ENCODE peak calls at places on chromosomes 11 and 22, in five cellular contexts. One of them, this sample, is unnamed.

GRCh38 chr11:11821899-11822298 is 19.9 kb upstream of the USP47 start:
- DNase-seq in GM23338: no peak
- DNase-seq in germinal center: no peak
- DNase-seq in caudate nucleus: no peak
- DNase-seq in psoas muscle: no peak
- DNase-seq in this sample: no peak

GRCh38 chr11:44306469-44307244 is 3.3 kb downstream of the ALX4 start:
- DNase-seq in GM23338: no peak
- DNase-seq in germinal center: no peak
- DNase-seq in caudate nucleus: no peak
- DNase-seq in psoas muscle: no peak
- DNase-seq in this sample: peak

GRCh38 chr11:62033191-62034044 is 66.0 kb upstream of the FTH1 start:
- DNase-seq in GM23338: no peak
- DNase-seq in psoas muscle: no peak
- DNase-seq in caudate nucleus: no peak
- DNase-seq in germinal center: no peak
- DNase-seq in this sample: no peak

GRCh38 chr11:33741806-33742205 is 5.6 kb upstream of the CD59 start:
- DNase-seq in germinal center: no peak
- DNase-seq in GM23338: no peak
- DNase-seq in caudate nucleus: no peak
- DNase-seq in psoas muscle: no peak
- DNase-seq in this sample: no peak

GRCh38 chr22:29115682-29116313 is 43.0 kb downstream of the KREMEN1 start:
- DNase-seq in germinal center: no peak
- DNase-seq in psoas muscle: no peak
- DNase-seq in caudate nucleus: no peak
- DNase-seq in GM23338: no peak
- DNase-seq in this sample: no peak

GRCh38 chr22:21687685-21688259 is 22.0 kb downstream of the PPIL2 start:
- DNase-seq in psoas muscle: no peak
- DNase-seq in GM23338: no peak
- DNase-seq in germinal center: no peak
- DNase-seq in caudate nucleus: no peak
- DNase-seq in this sample: no peak

GRCh38 chr11:17897495-17897894 is 115.4 kb downstream of the SERGEF start:
- DNase-seq in GM23338: no peak
- DNase-seq in germinal center: no peak
- DNase-seq in psoas muscle: no peak
- DNase-seq in caudate nucleus: no peak
- DNase-seq in this sample: no peak

GRCh38 chr11:119901657-119902577 is 172.9 kb upstream of the NECTIN1 start:
- DNase-seq in germinal center: no peak
- DNase-seq in psoas muscle: no peak
- DNase-seq in caudate nucleus: no peak
- DNase-seq in GM23338: no peak
- DNase-seq in this sample: no peak

This sample was measured in neural progenitor cell.